ENCODE peak calls at places on chromosomes 2 and 18, in four cellular contexts. O, R, S and D are unnamed samples. For H3K4me1, the result is how much of the 10 kb centered on the place peaks cover.

GRCh38 chr2:172101707-172102158 is 967 bp downstream of the DLX2 start:
- DNase-seq in O (no peak), R (no peak), S (no peak), D (no peak)

GRCh38 chr18:45562567-45563479 is 52.5 kb upstream of the SLC14A2 start:
- DNase-seq in O (no peak), R (peak), S (no peak), D (no peak)

GRCh38 chr2:231452799-231453508 is 11.3 kb downstream of the NCL start:
- DNase-seq in O (no peak), R (no peak), S (no peak), D (no peak)

GRCh38 chr2:16330571-16331351 is 334.9 kb downstream of the CYRIA start:
- DNase-seq in O (no peak), R (no peak), S (no peak), D (no peak)

GRCh38 chr2:7648381-7648780 is 731.2 kb downstream of the RNF144A start:
- DNase-seq in O (no peak), R (no peak), S (no peak), D (no peak)

GRCh38 chr2:30747206-30747605 is 60.0 kb downstream of the CAPN13 start:
- DNase-seq in O (no peak), R (no peak), S (no peak), D (no peak)

GRCh38 chr2:235230809-235231601 is 262.8 kb upstream of the AGAP1 start:
- DNase-seq in O (no peak), R (no peak), S (no peak), D (no peak)

GRCh38 chr18:79801217-79801616 is 3.5 kb downstream of the KCNG2 start:
- DNase-seq in O (no peak), R (no peak), S (no peak), D (no peak)

GRCh38 chr18:3368193-3368592 is 81.8 kb upstream of the TGIF1 start:
- DNase-seq in O (no peak), R (no peak), S (peak), D (no peak)

GRCh38 chr2:166127217-166128155 is at the start of gene SCN1A:
- DNase-seq in O (peak), R (no peak), S (peak), D (no peak)

GRCh38 chr2:68423966-68424650 is 43.0 kb downstream of the FBXO48 start:
- DNase-seq in O (no peak), R (no peak), S (no peak), D (no peak)

GRCh38 chr2:202944403-202944802 is 32.3 kb downstream of the CARF start:
- DNase-seq in O (no peak), R (no peak), S (no peak), D (no peak)

GRCh38 chr18:6744816-6745455 is 15.4 kb downstream of the ARHGAP28 start:
- DNase-seq in O (no peak), R (no peak), S (no peak), D (no peak)

GRCh38 chr2:239277401-239278085 is 123.3 kb downstream of the HDAC4 start:
- DNase-seq in O (no peak), R (no peak), S (no peak), D (no peak)

GRCh38 chr18:80200171-80200931 is 47.0 kb downstream of the PARD6G start:
- DNase-seq in O (no peak), R (no peak), S (no peak), D (no peak)

GRCh38 chr18:32771871-32772499 is 838 bp downstream of the KLHL14 start:
- DNase-seq in O (peak), R (no peak), S (no peak), D (no peak)

GRCh38 chr18:48855422-48856377 is 95.1 kb downstream of the SMAD7 start:
- DNase-seq in O (no peak), R (no peak), S (no peak), D (no peak)

GRCh38 chr2:176814274-176814673 is 398.3 kb upstream of the HNRNPA3 start:
- DNase-seq in O (no peak), R (no peak), S (no peak), D (no peak)

GRCh38 chr2:176814740-176815367 is 397.7 kb upstream of the HNRNPA3 start:
- DNase-seq in O (peak), R (no peak), S (no peak), D (no peak)

GRCh38 chr2:176817061-176817565 is 395.5 kb upstream of the HNRNPA3 start:
- DNase-seq in O (no peak), R (no peak), S (no peak), D (no peak)

GRCh38 chr2:176812376-176812775 is 400.2 kb upstream of the HNRNPA3 start:
- DNase-seq in O (peak), R (no peak), S (no peak), D (no peak)

DNA sequence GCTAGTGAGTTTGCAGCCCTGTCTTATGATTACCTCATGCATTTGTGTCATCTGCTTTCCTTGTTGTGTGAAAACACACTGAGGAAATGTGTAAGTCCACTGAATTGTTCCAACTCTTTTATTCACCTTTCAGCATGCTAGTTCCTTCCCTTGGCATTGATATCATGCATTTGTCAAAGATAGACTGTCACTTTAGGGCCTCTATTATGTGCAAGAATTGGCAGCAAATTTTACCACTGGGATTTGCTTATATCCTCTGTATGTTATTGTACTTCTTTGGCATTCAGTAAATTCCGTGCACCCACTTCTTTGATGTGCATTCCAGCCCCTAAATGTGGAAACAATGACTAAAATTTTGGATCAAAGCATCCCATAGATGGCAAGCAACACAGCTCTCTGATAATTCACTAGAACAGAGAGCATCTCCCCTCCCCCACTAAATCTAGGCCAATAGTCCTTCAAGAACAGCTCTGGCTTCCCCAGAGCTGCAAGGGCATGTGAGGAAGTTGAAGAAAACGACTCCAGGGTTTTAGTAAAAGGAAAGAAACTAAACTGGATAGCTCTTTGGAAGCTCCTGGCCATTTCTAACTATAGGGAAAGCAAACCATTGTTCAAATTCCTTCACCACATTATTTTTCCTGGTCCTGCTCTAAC is 398.9 kb upstream of the HNRNPA3 start:
- DNase-seq in O (no peak), R (no peak), S (no peak), D (no peak)
- H3K4me1 ChIP-seq in O (under half), R (under half), S (under half), D (under half)

GRCh38 chr2:74036450-74037175 is 51.9 kb downstream of the TET3 start:
- DNase-seq in O (no peak), R (no peak), S (no peak), D (no peak)
- H3K4me1 ChIP-seq in O (under half), R (under half), S (under half), D (under half)

DNA sequence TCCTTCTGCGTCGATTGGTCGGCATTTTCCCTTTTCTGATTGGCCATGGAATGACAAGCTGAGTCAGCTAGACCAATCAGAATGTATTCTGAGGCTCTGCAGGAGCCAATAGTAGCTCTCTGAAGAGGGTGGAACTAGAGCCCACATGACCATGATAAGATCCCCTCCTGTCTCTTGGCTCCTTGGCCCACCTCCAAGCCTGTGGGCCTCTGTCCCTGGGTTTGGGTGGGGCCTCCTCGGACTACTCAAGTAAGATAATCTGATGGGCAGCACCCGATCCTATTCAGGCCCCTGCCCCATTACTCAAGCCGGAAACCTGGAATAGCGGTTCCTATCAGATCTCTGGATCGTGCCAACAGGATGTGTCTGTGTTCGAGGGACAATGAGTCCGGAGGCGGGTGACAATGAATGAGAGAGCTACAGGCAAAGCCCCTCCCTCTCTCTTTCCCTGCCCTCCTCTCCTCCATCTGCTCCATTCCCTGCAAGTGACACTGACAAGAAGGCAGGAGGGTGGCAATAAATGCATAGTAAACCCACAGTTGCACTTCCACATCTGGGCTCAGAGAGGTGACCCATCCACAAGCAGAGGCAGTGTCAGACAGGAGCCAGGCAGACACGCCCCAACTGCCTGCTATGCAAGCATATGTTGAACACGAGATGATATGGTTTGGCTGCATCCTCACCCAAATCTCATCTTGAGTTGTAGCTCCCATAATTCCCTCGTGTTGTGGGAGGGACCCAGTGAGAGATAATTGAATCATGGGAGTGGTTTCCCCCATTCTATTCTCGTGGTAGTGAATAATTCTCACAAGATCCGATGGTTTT is 114.7 kb downstream of the TNS1 start:
- DNase-seq in O (no peak), R (peak), S (no peak), D (no peak)
- H3K4me1 ChIP-seq in O (under half), R (under half), S (under half), D (half or more)

GRCh38 chr2:190435031-190435677 is 27.0 kb downstream of the MFSD6 start:
- DNase-seq in O (peak), R (no peak), S (no peak), D (no peak)
- H3K4me1 ChIP-seq in O (under half), R (under half), S (under half), D (under half)